ENCODE peak calls at places on chromosomes 4 and X, in ten cellular contexts. S is memory B cell; F is PC-9; R is fibroblast of mammary gland; C is SW480; Z is stimulated activated CD8-positive, alpha-beta memory T cell treated with anti-CD3 and anti-CD28 coated beads, Interleukin-12 subunit alpha, Interleukin-12 subunit beta, amount 100 ng/mL, for 4 hours; V is amniotic stem cell; L is HCT116; M is stomach; J is mesenchymal stem cell. B is an unnamed sample.

GRCh38 chr4:2081540-2081939 is 22.4 kb downstream of the NAT8L start:
- DNase-seq in F (no peak), L (no peak), R (no peak), S (no peak), M (peak), C (no peak), J (no peak), Z (no peak), V (no peak), B (no peak)

GRCh38 chr4:26793750-26794149 is 66.9 kb upstream of the STIM2 start:
- DNase-seq in L (peak), Z (no peak), S (no peak), J (no peak), V (no peak), C (no peak), R (no peak), M (no peak), F (no peak), B (no peak)

GRCh38 chrX:9566150-9566621 is 101.3 kb downstream of the TBL1X start:
- DNase-seq in S (no peak), F (peak), J (peak), C (peak), Z (no peak), M (peak), L (peak), R (peak), V (peak), B (peak)

GRCh38 chrX:97490656-97491055 is 606.9 kb downstream of the RPA4 start:
- DNase-seq in S (no peak), Z (no peak), V (no peak), C (no peak), J (no peak), L (no peak), F (no peak), M (no peak), R (peak), B (no peak)

GRCh38 chr4:10098770-10099139 is 17.8 kb downstream of the WDR1 start:
- DNase-seq in C (no peak), Z (no peak), R (peak), M (no peak), F (no peak), S (no peak), L (peak), V (no peak), J (peak), B (peak)

GRCh38 chr4:95293014-95293413 is 255.8 kb downstream of the UNC5C start:
- DNase-seq in R (no peak), L (no peak), J (peak), F (no peak), M (no peak), V (no peak), C (no peak), S (no peak), Z (no peak), B (peak)

GRCh38 chr4:87916636-87917035 is 58.9 kb upstream of the SPP1 start:
- DNase-seq in C (no peak), F (no peak), S (no peak), V (no peak), L (no peak), Z (no peak), M (no peak), R (no peak), J (peak), B (no peak)

GRCh38 chrX:71118032-71118984 is at the start of gene MED12:
- DNase-seq in V (peak), F (peak), Z (peak), J (peak), R (peak), C (peak), M (peak), L (no peak), S (peak), B (peak)

GRCh38 chrX:27997641-27998040 is 16.4 kb upstream of the DCAF8L1 start:
- DNase-seq in L (no peak), Z (no peak), S (no peak), J (no peak), C (no peak), V (no peak), M (no peak), R (no peak), F (no peak), B (no peak)

GRCh38 chrX:129523076-129524055 is at the start of gene SMARCA1:
- DNase-seq in S (peak), L (peak), C (no peak), Z (no peak), J (peak), R (peak), F (peak), M (peak), V (peak), B (peak)

GRCh38 chr4:15794432-15794831 is 16.3 kb downstream of the CD38 start:
- DNase-seq in Z (no peak), L (no peak), R (no peak), J (no peak), C (no peak), V (no peak), M (no peak), F (no peak), S (no peak), B (no peak)

GRCh38 chr4:175813126-175813715 is 1.2 kb upstream of the GPM6A start:
- DNase-seq in C (no peak), Z (no peak), L (no peak), S (no peak), M (no peak), F (no peak), V (no peak), R (no peak), J (no peak), B (no peak)

B was measured in H4.